ENCODE peak calls at places on chromosome 22, in four cellular contexts. Q is uterus, Z is WTC11, T is PC-3. V is an unnamed sample.

GRCh38 chr22:35552186-35552842 is 11.7 kb downstream of the RASD2 start:
- DNase-seq in Q (no peak), T (peak), Z (peak), V (no peak)

GRCh38 chr22:39233736-39234120 is 11.1 kb downstream of the PDGFB start:
- DNase-seq in Z (no peak), T (no peak), Q (no peak), V (no peak)

GRCh38 chr22:44067901-44068300 is 43.8 kb downstream of the PARVB start:
- DNase-seq in Z (no peak), Q (no peak), T (no peak), V (no peak)

GRCh38 chr22:36352775-36353507 is 34.8 kb downstream of the MYH9 start:
- DNase-seq in T (no peak), Z (no peak), Q (no peak), V (no peak)

GRCh38 chr22:37345863-37346514 is 63.7 kb downstream of the CYTH4 start:
- DNase-seq in T (peak), Z (no peak), Q (peak), V (no peak)

GRCh38 chr22:17339095-17339693 is 30.1 kb upstream of the CECR2 start:
- DNase-seq in T (no peak), Q (no peak), Z (no peak), V (no peak)

GRCh38 chr22:46319319-46319718 is 16.2 kb upstream of the TRMU start:
- DNase-seq in Z (no peak), Q (no peak), T (no peak), V (no peak)

GRCh38 chr22:44497218-44497903 is 672 bp downstream of the RTL6 start:
- DNase-seq in Q (no peak), Z (peak), T (no peak), V (no peak)

GRCh38 chr22:39290724-39291161 is 28.7 kb downstream of the RPL3 start:
- DNase-seq in Q (peak), Z (no peak), T (peak), V (peak)

GRCh38 chr22:37212174-37212906 is at the start of gene SSTR3:
- DNase-seq in T (no peak), Q (peak), Z (peak), V (no peak)

GRCh38 chr22:41976961-41977566 is 7.8 kb downstream of the SEPTIN3 start:
- DNase-seq in T (no peak), Q (no peak), Z (peak), V (no peak)

GRCh38 chr22:37381489-37381888 is 45.8 kb downstream of the ELFN2 start:
- DNase-seq in Z (no peak), T (no peak), Q (no peak), V (no peak)

GRCh38 chr22:37308385-37309200 is 26.3 kb downstream of the CYTH4 start:
- DNase-seq in Q (no peak), T (no peak), Z (no peak), V (no peak)

GRCh38 chr22:46070722-46071450 is 79.4 kb upstream of the PPARA start:
- DNase-seq in Q (peak), T (peak), Z (peak), V (peak)

GRCh38 chr22:47367993-47368945 is 605.8 kb downstream of the TBC1D22A start:
- DNase-seq in Q (no peak), Z (no peak), T (no peak), V (no peak)

GRCh38 chr22:36285017-36285416 is 32.1 kb downstream of the APOL1 start:
- DNase-seq in T (no peak), Z (no peak), Q (no peak), V (no peak)

GRCh38 chr22:46317646-46318045 is 17.9 kb upstream of the TRMU start:
- DNase-seq in T (no peak), Q (no peak), Z (no peak), V (no peak)

GRCh38 chr22:38267086-38267485 is 5.7 kb downstream of the TMEM184B start:
- DNase-seq in T (no peak), Q (no peak), Z (no peak), V (no peak)

GRCh38 chr22:37663521-37664140 is 5.1 kb downstream of the PDXP start:
- DNase-seq in Z (no peak), T (no peak), Q (no peak), V (no peak)

DNA sequence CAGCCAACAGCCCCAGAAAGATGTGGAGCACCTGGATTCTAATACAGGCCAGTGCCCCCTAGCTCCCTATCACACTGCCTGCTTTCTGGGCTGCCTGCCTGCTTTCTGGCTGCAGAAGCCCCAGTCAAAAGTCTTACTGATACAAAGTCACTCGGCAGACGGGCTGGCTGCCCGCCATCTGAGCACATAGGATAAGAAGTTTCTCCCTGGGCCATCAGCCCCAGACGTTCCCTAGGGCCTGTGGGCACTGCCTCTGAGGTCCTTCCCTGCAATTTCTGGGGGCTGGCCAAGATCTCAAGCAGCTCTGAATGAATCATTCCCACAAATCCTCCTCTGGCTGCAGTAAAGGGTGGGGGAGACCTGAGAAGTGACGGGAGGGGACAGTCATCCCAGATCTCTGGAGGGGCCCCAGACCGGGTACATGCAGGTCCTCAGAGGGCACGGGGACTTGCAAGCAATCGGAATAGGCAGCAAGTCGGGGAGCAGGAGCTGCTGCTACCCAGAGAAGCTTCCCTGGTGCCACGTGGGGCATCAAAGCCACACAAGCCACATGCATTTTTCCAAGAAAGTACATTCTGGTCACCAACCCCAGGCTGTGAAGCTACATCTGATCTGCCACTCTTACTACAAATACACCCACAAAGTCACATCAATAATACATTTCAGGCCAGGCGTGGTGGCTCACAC is 4.7 kb downstream of the TPST2 start:
- DNase-seq in T (peak), Q (peak), Z (no peak), V (no peak)
- TF ChIP-seq CTCF in T (no peak), Q (no peak), Z (no peak), V (no peak)

DNA sequence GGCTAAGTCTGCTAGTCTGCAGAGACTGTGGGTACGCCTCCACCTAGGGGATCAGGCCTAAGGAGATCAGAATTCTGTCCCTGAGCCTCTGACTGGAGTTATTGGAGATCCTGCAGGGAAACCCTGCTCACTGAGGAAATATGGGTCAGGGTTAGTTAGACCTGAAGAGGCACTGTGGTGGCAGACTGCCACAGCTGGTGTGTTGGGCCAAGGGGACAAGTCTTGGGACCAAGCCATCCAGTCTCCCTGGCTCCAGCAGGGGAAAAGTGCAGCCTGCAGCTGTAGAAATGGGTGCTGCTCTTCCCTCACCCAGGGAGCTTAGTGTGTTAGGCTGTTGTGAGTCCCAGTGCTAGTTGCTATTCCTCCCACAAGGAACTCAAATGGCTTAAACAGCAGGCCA is 334.8 kb upstream of the LARGE1 start:
- DNase-seq in Z (no peak), T (no peak), Q (no peak), V (no peak)
- TF ChIP-seq CTCF in Z (no peak), T (no peak), Q (no peak), V (no peak)

GRCh38 chr22:20438678-20439492 is 1.3 kb upstream of the SCARF2 start:
- DNase-seq in T (no peak), Q (no peak), Z (peak), V (no peak)
- TF ChIP-seq CTCF in T (no peak), Q (no peak), Z (no peak), V (no peak)

GRCh38 chr22:23282089-23282501 is 101.8 kb downstream of the BCR start:
- DNase-seq in Z (no peak), Q (peak), T (peak), V (no peak)
- TF ChIP-seq CTCF in Z (no peak), Q (peak), T (peak), V (no peak)

GRCh38 chr22:30947821-30948454 is 20.6 kb downstream of the MORC2 start:
- DNase-seq in Z (no peak), Q (no peak), T (peak), V (no peak)
- TF ChIP-seq CTCF in Z (no peak), Q (peak), T (peak), V (no peak)